ENCODE peak calls at places on chromosomes 11 and 22, in eight cellular contexts. One of them, this sample, is unnamed.

GRCh38 chr22:43158778-43159483 is 7.6 kb downstream of the TSPO start:
- DNase-seq in stimulated activated naive CD8-positive, alpha-beta T cell treated with anti-CD3 and anti-CD28 coated beads, Interleukin-15, amount 100 ng/mL, for 72 hours: no peak
- DNase-seq in OCI-LY7: no peak
- DNase-seq in SW480: no peak
- DNase-seq in stimulated activated CD4-positive, alpha-beta T cell treated with anti-CD3 and anti-CD28 coated beads, Interleukin-15, amount 100 ng/mL, for 24 hours: no peak
- DNase-seq in cardiac muscle cell: no peak
- DNase-seq in fibroblast of lung: no peak
- DNase-seq in activated T-cell treated with anti-CD3 and anti-CD28 coated beads for 48 hours: no peak
- DNase-seq in this sample: no peak

GRCh38 chr11:101478587-101479375 is 105.0 kb downstream of the TRPC6 start:
- DNase-seq in OCI-LY7: no peak
- DNase-seq in cardiac muscle cell: no peak
- DNase-seq in stimulated activated CD4-positive, alpha-beta T cell treated with anti-CD3 and anti-CD28 coated beads, Interleukin-15, amount 100 ng/mL, for 24 hours: no peak
- DNase-seq in fibroblast of lung: peak
- DNase-seq in activated T-cell treated with anti-CD3 and anti-CD28 coated beads for 48 hours: no peak
- DNase-seq in stimulated activated naive CD8-positive, alpha-beta T cell treated with anti-CD3 and anti-CD28 coated beads, Interleukin-15, amount 100 ng/mL, for 72 hours: no peak
- DNase-seq in SW480: no peak
- DNase-seq in this sample: no peak

GRCh38 chr11:35158371-35159081 is 19.6 kb downstream of the CD44 start:
- DNase-seq in fibroblast of lung: peak
- DNase-seq in stimulated activated CD4-positive, alpha-beta T cell treated with anti-CD3 and anti-CD28 coated beads, Interleukin-15, amount 100 ng/mL, for 24 hours: no peak
- DNase-seq in SW480: no peak
- DNase-seq in stimulated activated naive CD8-positive, alpha-beta T cell treated with anti-CD3 and anti-CD28 coated beads, Interleukin-15, amount 100 ng/mL, for 72 hours: no peak
- DNase-seq in cardiac muscle cell: peak
- DNase-seq in OCI-LY7: no peak
- DNase-seq in activated T-cell treated with anti-CD3 and anti-CD28 coated beads for 48 hours: no peak
- DNase-seq in this sample: peak

GRCh38 chr11:62054484-62055121 is 69.2 kb upstream of the INCENP start:
- DNase-seq in SW480: peak
- DNase-seq in stimulated activated CD4-positive, alpha-beta T cell treated with anti-CD3 and anti-CD28 coated beads, Interleukin-15, amount 100 ng/mL, for 24 hours: no peak
- DNase-seq in OCI-LY7: peak
- DNase-seq in fibroblast of lung: no peak
- DNase-seq in stimulated activated naive CD8-positive, alpha-beta T cell treated with anti-CD3 and anti-CD28 coated beads, Interleukin-15, amount 100 ng/mL, for 72 hours: peak
- DNase-seq in activated T-cell treated with anti-CD3 and anti-CD28 coated beads for 48 hours: no peak
- DNase-seq in cardiac muscle cell: peak
- DNase-seq in this sample: no peak

GRCh38 chr11:119316729-119317591 is at the start of gene MCAM:
- DNase-seq in OCI-LY7: no peak
- DNase-seq in fibroblast of lung: peak
- DNase-seq in SW480: peak
- DNase-seq in stimulated activated naive CD8-positive, alpha-beta T cell treated with anti-CD3 and anti-CD28 coated beads, Interleukin-15, amount 100 ng/mL, for 72 hours: peak
- DNase-seq in cardiac muscle cell: peak
- DNase-seq in stimulated activated CD4-positive, alpha-beta T cell treated with anti-CD3 and anti-CD28 coated beads, Interleukin-15, amount 100 ng/mL, for 24 hours: no peak
- DNase-seq in activated T-cell treated with anti-CD3 and anti-CD28 coated beads for 48 hours: no peak
- DNase-seq in this sample: no peak

GRCh38 chr11:46686886-46687810 is 13.3 kb downstream of the ARHGAP1 start:
- DNase-seq in stimulated activated naive CD8-positive, alpha-beta T cell treated with anti-CD3 and anti-CD28 coated beads, Interleukin-15, amount 100 ng/mL, for 72 hours: no peak
- DNase-seq in SW480: no peak
- DNase-seq in activated T-cell treated with anti-CD3 and anti-CD28 coated beads for 48 hours: no peak
- DNase-seq in cardiac muscle cell: peak
- DNase-seq in stimulated activated CD4-positive, alpha-beta T cell treated with anti-CD3 and anti-CD28 coated beads, Interleukin-15, amount 100 ng/mL, for 24 hours: no peak
- DNase-seq in fibroblast of lung: peak
- DNase-seq in OCI-LY7: no peak
- DNase-seq in this sample: no peak

GRCh38 chr11:75862437-75862836 is 47.4 kb downstream of the UVRAG start:
- DNase-seq in stimulated activated CD4-positive, alpha-beta T cell treated with anti-CD3 and anti-CD28 coated beads, Interleukin-15, amount 100 ng/mL, for 24 hours: no peak
- DNase-seq in cardiac muscle cell: no peak
- DNase-seq in OCI-LY7: no peak
- DNase-seq in SW480: no peak
- DNase-seq in activated T-cell treated with anti-CD3 and anti-CD28 coated beads for 48 hours: no peak
- DNase-seq in fibroblast of lung: no peak
- DNase-seq in stimulated activated naive CD8-positive, alpha-beta T cell treated with anti-CD3 and anti-CD28 coated beads, Interleukin-15, amount 100 ng/mL, for 72 hours: no peak
- DNase-seq in this sample: no peak

GRCh38 chr11:80937831-80938230 is 1497.0 kb upstream of the TENM4 start:
- DNase-seq in activated T-cell treated with anti-CD3 and anti-CD28 coated beads for 48 hours: no peak
- DNase-seq in stimulated activated naive CD8-positive, alpha-beta T cell treated with anti-CD3 and anti-CD28 coated beads, Interleukin-15, amount 100 ng/mL, for 72 hours: no peak
- DNase-seq in fibroblast of lung: peak
- DNase-seq in SW480: no peak
- DNase-seq in stimulated activated CD4-positive, alpha-beta T cell treated with anti-CD3 and anti-CD28 coated beads, Interleukin-15, amount 100 ng/mL, for 24 hours: no peak
- DNase-seq in OCI-LY7: no peak
- DNase-seq in cardiac muscle cell: no peak
- DNase-seq in this sample: no peak

GRCh38 chr22:19806213-19807160 is 45.9 kb downstream of the TBX1 start:
- DNase-seq in cardiac muscle cell: no peak
- DNase-seq in fibroblast of lung: peak
- DNase-seq in stimulated activated naive CD8-positive, alpha-beta T cell treated with anti-CD3 and anti-CD28 coated beads, Interleukin-15, amount 100 ng/mL, for 72 hours: no peak
- DNase-seq in activated T-cell treated with anti-CD3 and anti-CD28 coated beads for 48 hours: no peak
- DNase-seq in stimulated activated CD4-positive, alpha-beta T cell treated with anti-CD3 and anti-CD28 coated beads, Interleukin-15, amount 100 ng/mL, for 24 hours: peak
- DNase-seq in OCI-LY7: no peak
- DNase-seq in SW480: peak
- DNase-seq in this sample: no peak

GRCh38 chr11:78820722-78821121 is 246.1 kb upstream of the NARS2 start:
- DNase-seq in fibroblast of lung: no peak
- DNase-seq in SW480: no peak
- DNase-seq in stimulated activated CD4-positive, alpha-beta T cell treated with anti-CD3 and anti-CD28 coated beads, Interleukin-15, amount 100 ng/mL, for 24 hours: no peak
- DNase-seq in activated T-cell treated with anti-CD3 and anti-CD28 coated beads for 48 hours: no peak
- DNase-seq in stimulated activated naive CD8-positive, alpha-beta T cell treated with anti-CD3 and anti-CD28 coated beads, Interleukin-15, amount 100 ng/mL, for 72 hours: no peak
- DNase-seq in cardiac muscle cell: no peak
- DNase-seq in OCI-LY7: no peak
- DNase-seq in this sample: no peak

GRCh38 chr22:25843660-25844275 is 101.8 kb downstream of the MYO18B start:
- DNase-seq in OCI-LY7: no peak
- DNase-seq in stimulated activated naive CD8-positive, alpha-beta T cell treated with anti-CD3 and anti-CD28 coated beads, Interleukin-15, amount 100 ng/mL, for 72 hours: no peak
- DNase-seq in SW480: no peak
- DNase-seq in activated T-cell treated with anti-CD3 and anti-CD28 coated beads for 48 hours: no peak
- DNase-seq in fibroblast of lung: no peak
- DNase-seq in stimulated activated CD4-positive, alpha-beta T cell treated with anti-CD3 and anti-CD28 coated beads, Interleukin-15, amount 100 ng/mL, for 24 hours: no peak
- DNase-seq in cardiac muscle cell: no peak
- DNase-seq in this sample: no peak

This sample was measured in skeletal muscle cell.